ENCODE peak calls at places on chromosomes 13 and 19, in six cellular contexts. C is NCI-H1092; H is IMR-90; V is CD4-positive, CD25-positive, alpha-beta regulatory T cell; M is cardiac fibroblast; R is activated naive CD8-positive, alpha-beta T cell treated with anti-CD3 and anti-CD28 coated beads, Interleukin-2, amount 50 U/mL, for 24 hours. Q is an unnamed sample.
A peak's percentile ranks its signal among the peaks of the same experiment; 100 is the strongest.

GRCh38 chr19:46863818-46864629 is 3.2 kb downstream of the ARHGAP35 start:
- DNase-seq in H (peak; percentile 61), M (peak; percentile 43), C (no peak), R (no peak), V (no peak), Q (no peak)

GRCh38 chr13:25874907-25875306 is 176.9 kb downstream of the SHISA2 start:
- DNase-seq in R (peak; percentile 62), V (peak; percentile 17), C (no peak), M (no peak), H (no peak), Q (no peak)

GRCh38 chr13:24199016-24199415 is 38.5 kb downstream of the SPATA13 start:
- DNase-seq in R (no peak), C (no peak), H (no peak), M (no peak), V (no peak), Q (no peak)

GRCh38 chr13:80504453-80504852 is 163.5 kb upstream of the SPRY2 start:
- DNase-seq in V (no peak), M (peak; percentile 85), C (no peak), H (no peak), R (no peak), Q (no peak)

GRCh38 chr19:45539460-45539859 is 32.2 kb downstream of the VASP start:
- DNase-seq in H (no peak), M (peak; percentile 29), R (no peak), C (no peak), V (no peak), Q (no peak)

GRCh38 chr13:73036566-73036965 is 22.2 kb upstream of the KLF5 start:
- DNase-seq in M (no peak), R (no peak), H (no peak), C (no peak), V (no peak), Q (no peak)

GRCh38 chr19:39408392-39409206 is 2.0 kb downstream of the ZFP36 start:
- DNase-seq in R (no peak), H (peak; percentile 52), V (no peak), C (no peak), M (peak; percentile 60), Q (no peak)

GRCh38 chr19:19821366-19822147 is at the start of gene ZNF506:
- DNase-seq in M (peak; percentile 98), C (peak; percentile 95), R (peak; percentile 95), V (peak; percentile 92), H (peak; percentile 92), Q (peak; percentile 34)

GRCh38 chr13:101695870-101696516 is 243.5 kb downstream of the ITGBL1 start:
- DNase-seq in V (no peak), C (no peak), M (no peak), R (no peak), H (no peak), Q (no peak)

GRCh38 chr19:5035105-5035761 is 66.3 kb downstream of the KDM4B start:
- DNase-seq in V (no peak), R (no peak), M (no peak), H (no peak), C (no peak), Q (no peak)

GRCh38 chr13:45473627-45474026 is 8.9 kb downstream of the COG3 start:
- DNase-seq in C (no peak), M (no peak), H (no peak), V (no peak), R (no peak), Q (no peak)

GRCh38 chr19:46296722-46297431 is at the start of gene HIF3A:
- DNase-seq in C (no peak), R (no peak), M (no peak), H (no peak), V (no peak), Q (no peak)

GRCh38 chr19:58550362-58551122 is 4.4 kb downstream of the CHMP2A start:
- DNase-seq in V (no peak), C (no peak), R (no peak), H (no peak), M (no peak), Q (no peak)

GRCh38 chr13:44169018-44169909 is 204.4 kb upstream of the SERP2 start:
- DNase-seq in V (no peak), M (no peak), H (peak; percentile 33), R (no peak), C (no peak), Q (no peak)

GRCh38 chr13:77521595-77522367 is 13.7 kb upstream of the SCEL start:
- DNase-seq in C (no peak), H (no peak), V (no peak), R (no peak), M (peak; percentile 35), Q (no peak)

GRCh38 chr19:37928527-37929286 is 21.7 kb downstream of the SIPA1L3 start:
- DNase-seq in R (no peak), V (no peak), C (no peak), M (no peak), H (no peak), Q (no peak)

GRCh38 chr19:54248016-54248601 is 5.5 kb upstream of the LILRA6 start:
- DNase-seq in R (peak; percentile 38), M (peak; percentile 54), C (no peak), V (no peak), H (peak; percentile 26), Q (no peak)

GRCh38 chr13:37326319-37326718 is 220.9 kb upstream of the CSNK1A1L start:
- DNase-seq in C (no peak), R (no peak), H (peak; percentile 37), M (peak; percentile 40), V (no peak), Q (no peak)

GRCh38 chr19:4713384-4713951 is 10.2 kb downstream of the DPP9 start:
- DNase-seq in H (peak; percentile 97), M (peak; percentile 99), C (no peak), R (no peak), V (no peak), Q (peak; percentile 99)

GRCh38 chr13:111049791-111050538 is 65.1 kb upstream of the ARHGEF7 start:
- DNase-seq in M (peak; percentile 49), H (no peak), C (peak; percentile 12), R (peak; percentile 11), V (no peak), Q (no peak)

GRCh38 chr19:584240-585001 is 5.3 kb upstream of the HCN2 start:
- DNase-seq in V (peak; percentile 50), R (peak; percentile 76), M (peak; percentile 35), C (no peak), H (peak; percentile 27), Q (no peak)

GRCh38 chr13:90950134-90950533 is 397.4 kb upstream of the MIR17HG start:
- DNase-seq in C (no peak), R (no peak), H (no peak), V (no peak), M (no peak), Q (no peak)

GRCh38 chr13:20160346-20161274 is at the start of gene GJA3:
- DNase-seq in V (peak; percentile 31), H (peak; percentile 39), R (peak; percentile 57), M (peak; percentile 34), C (no peak), Q (no peak)

GRCh38 chr13:48493076-48493765 is 39.7 kb downstream of the RCBTB2 start:
- DNase-seq in V (no peak), R (no peak), C (no peak), H (no peak), M (peak; percentile 46), Q (no peak)

GRCh38 chr13:21583496-21583895 is 20.5 kb downstream of the MICU2 start:
- DNase-seq in V (no peak), C (no peak), H (peak; percentile 66), R (no peak), M (peak; percentile 46), Q (no peak)

GRCh38 chr13:77853701-77854100 is 64.9 kb downstream of the EDNRB start:
- DNase-seq in H (no peak), R (no peak), M (no peak), V (no peak), C (no peak), Q (no peak)

GRCh38 chr19:18013621-18014111 is 5.7 kb downstream of the ARRDC2 start:
- DNase-seq in M (no peak), R (no peak), V (no peak), C (no peak), H (no peak), Q (no peak)

GRCh38 chr13:48567521-48568331 is 34.8 kb upstream of the RCBTB2 start:
- DNase-seq in M (peak; percentile 65), C (no peak), V (no peak), H (no peak), R (no peak), Q (no peak)

GRCh38 chr13:86567119-86567518 is 767.9 kb upstream of the SLITRK6 start:
- DNase-seq in M (no peak), V (no peak), R (no peak), C (no peak), H (no peak), Q (no peak)

GRCh38 chr13:92804926-92805325 is 421.7 kb upstream of the GPC6 start:
- DNase-seq in V (no peak), H (no peak), C (no peak), M (no peak), R (no peak), Q (no peak)

GRCh38 chr13:31327157-31327556 is 127.4 kb downstream of the B3GLCT start:
- DNase-seq in R (no peak), C (no peak), M (no peak), V (no peak), H (no peak), Q (no peak)

GRCh38 chr13:74930402-74931165 is 551.4 kb downstream of the TBC1D4 start:
- DNase-seq in C (no peak), V (no peak), M (peak; percentile 84), R (no peak), H (peak; percentile 61), Q (peak; percentile 61)

GRCh38 chr13:45341799-45342584 is 1.0 kb upstream of the TPT1 start:
- DNase-seq in R (no peak), V (no peak), H (no peak), M (peak; percentile 82), C (no peak), Q (no peak)

GRCh38 chr13:110340812-110341444 is 33.8 kb downstream of the COL4A2 start:
- DNase-seq in H (peak; percentile 93), R (peak; percentile 64), C (no peak), M (peak; percentile 95), V (peak; percentile 3), Q (no peak)

GRCh38 chr19:49020931-49021895 is 2.9 kb downstream of the CGB3 start:
- DNase-seq in M (peak; percentile 44), R (no peak), C (no peak), H (peak; percentile 25), V (no peak), Q (no peak)

GRCh38 chr13:93079294-93079693 is 147.3 kb upstream of the GPC6 start:
- DNase-seq in M (peak; percentile 43), H (peak; percentile 64), R (no peak), V (no peak), C (no peak), Q (no peak)

GRCh38 chr19:376111-376470 is 31.5 kb upstream of the MIER2 start:
- DNase-seq in M (no peak), H (no peak), R (no peak), C (no peak), V (no peak), Q (no peak)

GRCh38 chr19:18264956-18265610 is 9.2 kb downstream of the IQCN start:
- DNase-seq in V (no peak), H (no peak), R (no peak), C (no peak), M (no peak), Q (no peak)

GRCh38 chr13:26605845-26606244 is 48.4 kb downstream of the WASF3 start:
- DNase-seq in C (no peak), R (no peak), V (no peak), H (no peak), M (no peak), Q (no peak)

Q was measured in HS-5.